ENCODE peak calls at places on chromosome 15, in five cellular contexts. R is activated CD4-positive, alpha-beta T cell treated with anti-CD3 and anti-CD28 coated beads, Interleukin-2, amount 50 U/mL, for 1 hour; Y is neural crest cell; Q is WTC11; G is fibroblast of gingiva. X is an unnamed sample.
A peak's percentile ranks its signal among the peaks of the same experiment; 100 is the strongest.

GRCh38 chr15:44720460-44721185 is 9.3 kb downstream of the B2M start:
- DNase-seq in Y (no peak), Q (no peak), G (no peak), R (no peak), X (no peak)

GRCh38 chr15:58762731-58763130 is 8.4 kb upstream of the MINDY2 start:
- DNase-seq in Q (no peak), G (no peak), R (no peak), Y (no peak), X (no peak)

GRCh38 chr15:22257047-22257667 is 176.8 kb downstream of the OR4M2 start:
- DNase-seq in Q (no peak), R (no peak), Y (no peak), G (peak; percentile 57), X (no peak)

GRCh38 chr15:39613271-39613670 is 32.4 kb downstream of the THBS1 start:
- DNase-seq in G (no peak), Q (no peak), R (no peak), Y (no peak), X (no peak)

GRCh38 chr15:58369956-58370355 is 61.8 kb upstream of the LIPC start:
- DNase-seq in G (no peak), Y (no peak), Q (no peak), R (no peak), X (no peak)

GRCh38 chr15:31303434-31304073 is 23.1 kb upstream of the KLF13 start:
- DNase-seq in R (no peak), G (no peak), Q (peak; percentile 48), Y (no peak), X (peak; percentile 9)

GRCh38 chr15:53695365-53695764 is 64.1 kb downstream of the WDR72 start:
- DNase-seq in Q (no peak), G (no peak), R (no peak), Y (no peak), X (no peak)

GRCh38 chr15:22241451-22241850 is 161.1 kb downstream of the OR4M2 start:
- DNase-seq in Q (no peak), Y (no peak), R (no peak), G (no peak), X (no peak)

GRCh38 chr15:91055548-91056331 is 33.3 kb upstream of the VPS33B start:
- DNase-seq in G (peak; percentile 54), Y (peak; percentile 54), R (peak; percentile 16), Q (peak; percentile 74), X (peak; percentile 63)

GRCh38 chr15:75891895-75892294 is 11.8 kb upstream of the FBXO22 start:
- DNase-seq in Q (no peak), Y (no peak), R (no peak), G (peak; percentile 62), X (peak; percentile 81)

GRCh38 chr15:62964251-62964650 is 78.3 kb upstream of the TPM1 start:
- DNase-seq in Q (no peak), G (peak; percentile 70), R (no peak), Y (no peak), X (peak; percentile 82)

GRCh38 chr15:51853987-51854386 is 24.5 kb downstream of the TMOD3 start:
- DNase-seq in R (no peak), Y (no peak), G (peak; percentile 60), Q (no peak), X (peak; percentile 68)

GRCh38 chr15:62835351-62835750 is 207.2 kb upstream of the TPM1 start:
- DNase-seq in Q (no peak), R (no peak), Y (no peak), G (peak; percentile 6), X (peak; percentile 19)

GRCh38 chr15:84552896-84553295 is 47.9 kb upstream of the ZSCAN2 start:
- DNase-seq in R (no peak), Y (no peak), G (no peak), Q (no peak), X (peak; percentile 65)

GRCh38 chr15:52010633-52011595 is 8.1 kb upstream of the MAPK6 start:
- DNase-seq in G (peak; percentile 65), R (no peak), Q (no peak), Y (no peak), X (peak; percentile 84)

GRCh38 chr15:69595009-69595825 is 142.6 kb downstream of the RPLP1 start:
- DNase-seq in Y (no peak), R (no peak), Q (no peak), G (peak; percentile 15), X (peak; percentile 28)

GRCh38 chr15:62059818-62060115 is 480 bp downstream of the VPS13C start:
- DNase-seq in G (peak; percentile 39), Y (peak; percentile 37), R (peak; percentile 42), Q (peak; percentile 47), X (peak; percentile 47)

GRCh38 chr15:81301815-81302399 is 22.0 kb downstream of the STARD5 start:
- DNase-seq in Y (no peak), Q (no peak), R (no peak), G (no peak), X (no peak)

GRCh38 chr15:39966521-39966920 is 32.6 kb downstream of the EIF2AK4 start:
- DNase-seq in G (no peak), R (no peak), Q (no peak), Y (no peak), X (no peak)

GRCh38 chr15:74889882-74890768 is at the start of gene MPI:
- DNase-seq in R (peak; percentile 81), G (peak; percentile 68), Q (peak; percentile 90), Y (peak; percentile 81), X (peak; percentile 70)

GRCh38 chr15:82830427-82831173 is 21.2 kb downstream of the WHAMM start:
- DNase-seq in Q (no peak), Y (no peak), R (no peak), G (no peak), X (no peak)

GRCh38 chr15:50167112-50167511 is 14.9 kb upstream of the SLC27A2 start:
- DNase-seq in G (no peak), Y (no peak), R (no peak), Q (no peak), X (no peak)

GRCh38 chr15:63837032-63837431 is 3.3 kb upstream of the HERC1 start:
- DNase-seq in R (no peak), Y (no peak), G (no peak), Q (no peak), X (no peak)

GRCh38 chr15:89654847-89655805 is at the start of gene KIF7:
- DNase-seq in Y (peak; percentile 43), Q (peak; percentile 82), G (peak; percentile 51), R (no peak), X (peak; percentile 48)

GRCh38 chr15:66946578-66947164 is 118.7 kb upstream of the SMAD3 start:
- DNase-seq in Q (peak; percentile 74), Y (peak; percentile 68), R (peak; percentile 75), G (peak; percentile 44), X (peak; percentile 56)

GRCh38 chr15:65611888-65612615 is 1.1 kb upstream of the INTS14 start:
- DNase-seq in G (no peak), Y (no peak), Q (no peak), R (no peak), X (no peak)

GRCh38 chr15:71588746-71589145 is 221.6 kb upstream of the NR2E3 start:
- DNase-seq in R (no peak), G (peak; percentile 39), Y (no peak), Q (no peak), X (peak; percentile 40)

GRCh38 chr15:67305506-67305905 is 50.9 kb downstream of the IQCH start:
- DNase-seq in Q (no peak), G (no peak), Y (no peak), R (no peak), X (no peak)

GRCh38 chr15:89778861-89779260 is 2.7 kb downstream of the MESP2 start:
- DNase-seq in Y (no peak), Q (no peak), R (no peak), G (no peak), X (no peak)

GRCh38 chr15:40072216-40072990 is 33.4 kb upstream of the SRP14 start:
- DNase-seq in Y (no peak), R (no peak), Q (no peak), G (no peak), X (no peak)

GRCh38 chr15:69277316-69277715 is 21.4 kb upstream of the PAQR5 start:
- DNase-seq in Y (no peak), Q (no peak), R (no peak), G (no peak), X (no peak)

X was measured in AG10803.